ENCODE peak calls at places on chromosomes 7 and 10, in six cellular contexts. S is fibroblast of the aortic adventitia; K is H9; C is GM20000; G is midbrain; H is activated naive CD4-positive, alpha-beta T cell treated with anti-CD3 and anti-CD28 coated beads, Interleukin-2, amount 10 ng/mL, durations not matched to agents 7 days and 5 days. P is an unnamed sample.

GRCh38 chr10:97922378-97922758 is 72.7 kb downstream of the GOLGA7B start:
- DNase-seq in G (no peak), C (no peak), S (no peak), K (no peak), H (no peak), P (no peak)

GRCh38 chr10:126524526-126524925 is 136.2 kb upstream of the ADAM12 start:
- DNase-seq in K (no peak), H (no peak), C (no peak), G (no peak), S (no peak), P (no peak)

GRCh38 chr10:73096041-73096451 is 620 bp downstream of the P4HA1 start:
- DNase-seq in G (peak; percentile 64), S (peak; percentile 75), H (peak; percentile 82), C (peak; percentile 58), K (peak; percentile 71), P (peak; percentile 69)

GRCh38 chr7:108299251-108300014 is 156.8 kb downstream of the NRCAM start:
- DNase-seq in K (no peak), G (no peak), C (no peak), H (no peak), S (peak; percentile 69), P (no peak)

GRCh38 chr10:2076528-2076927 is 339.2 kb upstream of the ADARB2 start:
- DNase-seq in H (no peak), K (peak; percentile 36), S (no peak), C (no peak), G (no peak), P (no peak)

GRCh38 chr7:19773361-19773760 is at the start of gene TMEM196:
- DNase-seq in H (no peak), S (no peak), K (peak; percentile 52), G (no peak), C (no peak), P (no peak)

GRCh38 chr10:94324609-94325233 is 38.0 kb downstream of the NOC3L start:
- DNase-seq in S (no peak), G (no peak), C (no peak), K (no peak), H (no peak), P (no peak)

GRCh38 chr10:44995914-44996633 is 4.6 kb upstream of the ZNF22 start:
- DNase-seq in H (no peak), G (peak; percentile 70), K (no peak), S (peak; percentile 84), C (no peak), P (peak; percentile 75)

GRCh38 chr7:92260248-92260781 is 14.5 kb downstream of the ANKIB1 start:
- DNase-seq in G (no peak), H (no peak), S (no peak), C (no peak), K (no peak), P (no peak)

GRCh38 chr7:107691713-107692112 is 31.1 kb downstream of the SLC26A4 start:
- DNase-seq in H (no peak), G (no peak), S (peak; percentile 66), K (no peak), C (no peak), P (no peak)

GRCh38 chr7:13851756-13852155 is 137.7 kb downstream of the ETV1 start:
- DNase-seq in G (no peak), C (no peak), H (no peak), K (no peak), S (no peak), P (no peak)

GRCh38 chr10:24821986-24822385 is 98.3 kb upstream of the ARHGAP21 start:
- DNase-seq in S (peak; percentile 18), K (no peak), G (no peak), C (no peak), H (no peak), P (no peak)

GRCh38 chr10:82091413-82091812 is 216.4 kb downstream of the NRG3 start:
- DNase-seq in H (no peak), K (no peak), S (no peak), G (no peak), C (no peak), P (no peak)

GRCh38 chr10:95963992-95964391 is 56.2 kb downstream of the CC2D2B start:
- DNase-seq in S (no peak), G (no peak), H (no peak), K (no peak), C (no peak), P (no peak)

GRCh38 chr7:79132844-79133451 is 320.5 kb downstream of the MAGI2 start:
- DNase-seq in K (no peak), S (no peak), H (no peak), G (no peak), C (no peak), P (no peak)

GRCh38 chr7:7956531-7957221 is 11.9 kb upstream of the GLCCI1 start:
- DNase-seq in H (no peak), K (no peak), C (no peak), G (no peak), S (peak; percentile 62), P (no peak)

GRCh38 chr7:44282601-44283171 is 42.7 kb downstream of the CAMK2B start:
- DNase-seq in K (peak; percentile 19), S (no peak), C (no peak), G (no peak), H (peak; percentile 9), P (no peak)

GRCh38 chr10:1348773-1349050 is 292.5 kb downstream of the WDR37 start:
- DNase-seq in G (no peak), C (no peak), K (no peak), H (no peak), S (no peak), P (no peak)

GRCh38 chr10:53487019-53487983 is 714.7 kb upstream of the MBL2 start:
- DNase-seq in G (no peak), S (no peak), K (no peak), C (no peak), H (no peak), P (no peak)

GRCh38 chr7:49773082-49773938 is at the start of gene VWC2:
- DNase-seq in G (no peak), K (peak; percentile 46), H (no peak), S (no peak), C (peak; percentile 56), P (no peak)

GRCh38 chr7:130366561-130366960 is 13.7 kb upstream of the CPA1 start:
- DNase-seq in S (no peak), C (no peak), G (no peak), K (no peak), H (no peak), P (no peak)